ENCODE peak calls at places on chromosomes 11 and 22, in six cellular contexts. I is skeletal muscle cell, Q is H7, F is AG09309, H is cardiac fibroblast, Z is heart left ventricle. C is an unnamed sample.

GRCh38 chr11:75430692-75431532 is 2.1 kb downstream of the KLHL35 start:
- DNase-seq in I (no peak), Q (no peak), F (no peak), H (no peak), Z (peak), C (no peak)

GRCh38 chr11:5304046-5304445 is 2.3 kb upstream of the OR51B4 start:
- DNase-seq in I (no peak), Q (no peak), F (no peak), H (no peak), Z (no peak), C (no peak)

GRCh38 chr22:19703869-19704268 is 10.4 kb upstream of the SEPTIN5 start:
- DNase-seq in I (no peak), Q (peak), F (no peak), H (no peak), Z (no peak), C (no peak)

GRCh38 chr11:13761712-13762111 is 93.2 kb downstream of the FAR1 start:
- DNase-seq in I (no peak), Q (no peak), F (no peak), H (peak), Z (no peak), C (no peak)

GRCh38 chr11:79857404-79857803 is 416.6 kb upstream of the TENM4 start:
- DNase-seq in I (no peak), Q (no peak), F (no peak), H (no peak), Z (no peak), C (no peak)

GRCh38 chr11:68003846-68004550 is at the start of gene UNC93B1:
- DNase-seq in I (no peak), Q (peak), F (no peak), H (peak), Z (peak), C (peak)

GRCh38 chr11:119709638-119710346 is 19.2 kb downstream of the NECTIN1 start:
- DNase-seq in I (no peak), Q (peak), F (no peak), H (peak), Z (no peak), C (no peak)

GRCh38 chr22:27135582-27135981 is 478.2 kb downstream of the MIAT start:
- DNase-seq in I (peak), Q (no peak), F (no peak), H (peak), Z (no peak), C (no peak)

GRCh38 chr11:2884424-2884815 is 1.2 kb downstream of the CDKN1C start:
- DNase-seq in I (no peak), Q (peak), F (no peak), H (peak), Z (peak), C (no peak)
- H3K4me3 ChIP-seq in I (peak), Q (peak), F (peak), H (peak), Z (peak), C (peak)

GRCh38 chr11:73398721-73399120 is 22.5 kb downstream of the RELT start:
- DNase-seq in I (no peak), Q (peak), F (no peak), H (no peak), Z (no peak), C (no peak)

GRCh38 chr11:73396251-73396930 is 20.2 kb downstream of the RELT start:
- DNase-seq in I (no peak), Q (peak), F (no peak), H (no peak), Z (no peak), C (no peak)

GRCh38 chr11:73398132-73398526 is 21.9 kb downstream of the RELT start:
- DNase-seq in I (no peak), Q (peak), F (no peak), H (no peak), Z (no peak), C (peak)

GRCh38 chr11:73396985-73397384 is 20.8 kb downstream of the RELT start:
- DNase-seq in I (no peak), Q (peak), F (no peak), H (no peak), Z (no peak), C (no peak)

GRCh38 chr11:73397468-73398131 is 21.4 kb downstream of the RELT start:
- DNase-seq in I (no peak), Q (peak), F (no peak), H (no peak), Z (no peak), C (no peak)
- H3K4me3 ChIP-seq in I (no peak), Q (no peak), F (no peak), H (no peak), Z (no peak), C (no peak)

GRCh38 chr11:86390499-86390898 is 15.8 kb downstream of the CCDC81 start:
- DNase-seq in I (no peak), Q (no peak), F (no peak), H (no peak), Z (no peak), C (no peak)
- H3K4me3 ChIP-seq in I (no peak), Q (no peak), F (no peak), H (no peak), Z (no peak), C (no peak)

GRCh38 chr11:17511571-17511970 is 32.6 kb downstream of the USH1C start:
- DNase-seq in I (no peak), Q (no peak), F (no peak), H (no peak), Z (no peak), C (no peak)
- H3K4me3 ChIP-seq in I (no peak), Q (no peak), F (no peak), H (no peak), Z (no peak), C (no peak)

GRCh38 chr11:66457826-66458225 is 8.9 kb upstream of the PELI3 start:
- DNase-seq in I (no peak), Q (no peak), F (no peak), H (no peak), Z (no peak), C (no peak)
- H3K4me3 ChIP-seq in I (no peak), Q (no peak), F (no peak), H (no peak), Z (no peak), C (no peak)

DNA sequence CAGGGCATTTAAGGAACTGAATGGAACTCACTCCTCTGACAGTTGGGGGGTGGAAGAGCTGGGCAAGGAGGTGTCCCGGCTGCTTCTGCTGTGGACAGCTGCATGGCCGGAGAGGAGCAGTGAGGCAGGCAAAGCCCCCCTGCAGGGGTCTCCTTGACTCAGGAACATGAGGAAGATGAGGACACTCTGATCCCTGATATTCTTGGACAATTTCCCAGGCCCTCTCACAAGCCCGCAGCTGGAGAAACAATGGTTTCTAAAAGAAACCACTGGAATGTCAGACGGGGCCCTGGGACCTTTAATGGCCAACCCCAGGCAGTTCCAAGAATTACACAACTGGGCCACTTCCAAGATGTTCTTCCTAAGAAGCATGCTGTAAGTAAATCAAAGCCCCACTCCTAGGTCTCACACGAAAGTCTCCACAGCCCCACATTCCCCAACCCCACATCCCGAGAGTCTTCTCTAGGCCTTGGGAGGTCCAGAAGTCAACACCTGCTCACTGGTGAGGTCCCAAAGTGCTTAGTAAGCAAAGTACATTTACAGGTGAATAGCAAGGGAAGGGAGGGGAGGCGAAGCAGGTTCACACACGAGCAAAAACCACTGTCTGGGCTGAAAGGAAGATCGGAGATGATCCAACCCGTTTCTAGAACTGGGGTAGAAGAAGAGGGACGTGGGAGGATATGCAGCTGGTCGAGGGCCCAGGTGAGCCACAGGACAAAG is 1.0 kb upstream of the CCDC86 start:
- DNase-seq in I (peak), Q (no peak), F (peak), H (peak), Z (peak), C (peak)
- H3K4me3 ChIP-seq in I (no peak), Q (no peak), F (no peak), H (no peak), Z (no peak), C (peak)

DNA sequence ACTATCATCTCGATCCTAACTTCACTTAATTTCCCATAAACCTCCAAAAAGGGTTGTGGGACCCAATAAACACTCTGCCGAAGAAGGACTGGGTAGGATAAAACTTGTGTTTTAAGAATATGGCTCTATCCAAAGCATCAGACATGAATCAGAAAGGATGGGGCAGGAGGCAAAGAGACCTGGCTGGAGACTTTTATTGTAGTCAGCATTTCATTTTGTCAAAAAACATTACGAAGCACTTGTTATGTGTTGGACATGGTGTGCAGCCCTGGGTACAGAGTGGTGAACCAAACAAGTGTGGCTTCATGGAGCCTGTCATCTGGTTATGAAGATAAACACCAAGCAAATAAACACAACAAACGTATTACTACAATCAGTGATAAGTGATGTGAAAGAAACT is 17.3 kb downstream of the IL10RA start:
- DNase-seq in I (no peak), Q (no peak), F (no peak), H (no peak), Z (no peak), C (no peak)
- H3K4me3 ChIP-seq in I (no peak), Q (no peak), F (no peak), H (no peak), Z (no peak), C (no peak)

GRCh38 chr11:27507561-27508322 is 1.2 kb upstream of the LIN7C start:
- DNase-seq in I (no peak), Q (no peak), F (no peak), H (no peak), Z (no peak), C (no peak)
- H3K4me3 ChIP-seq in I (peak), Q (no peak), F (peak), H (peak), Z (peak), C (peak)

C was measured in tibial nerve.